ENCODE peak calls at places on chromosomes 3 and 15, in eight cellular contexts. A is GM23248; S is tibial nerve; L is cardiac muscle cell; W is uterus; N is CD8-positive, alpha-beta memory T cell; I is A549; O is IMR-90. E is an unnamed sample.

GRCh38 chr3:45088543-45088942 is 57.6 kb downstream of the CDCP1 start:
- DNase-seq in L (no peak), W (no peak), N (no peak), I (no peak), O (no peak), A (no peak), S (no peak), E (no peak)

GRCh38 chr3:195543642-195544536 is 764 bp upstream of the PPP1R2 start:
- DNase-seq in N (no peak), A (no peak), O (no peak), W (peak; percentile 38), L (peak; percentile 54), S (no peak), I (no peak), E (no peak)

GRCh38 chr15:63502843-63503738 is 1.3 kb upstream of the USP3 start:
- DNase-seq in L (peak; percentile 99), A (peak; percentile 89), N (peak; percentile 73), W (peak; percentile 86), I (peak; percentile 99), O (peak; percentile 87), S (peak; percentile 81), E (peak; percentile 91)

GRCh38 chr15:68636256-68636655 is 57.5 kb downstream of the CORO2B start:
- DNase-seq in S (no peak), O (no peak), L (no peak), A (no peak), I (no peak), N (no peak), W (no peak), E (no peak)

GRCh38 chr3:11445883-11446282 is 173.7 kb downstream of the ATG7 start:
- DNase-seq in W (peak; percentile 53), L (peak; percentile 47), O (peak; percentile 37), A (peak; percentile 19), S (no peak), I (no peak), N (no peak), E (no peak)

GRCh38 chr3:124243253-124243859 is 251.4 kb upstream of the ROPN1 start:
- DNase-seq in L (no peak), S (no peak), O (no peak), N (no peak), W (no peak), A (no peak), I (no peak), E (no peak)

GRCh38 chr3:47643092-47643491 is 64.4 kb upstream of the CSPG5 start:
- DNase-seq in A (no peak), L (no peak), S (no peak), N (no peak), O (no peak), W (no peak), I (no peak), E (no peak)

GRCh38 chr3:28575748-28576589 is 227.3 kb upstream of the AZI2 start:
- DNase-seq in L (peak; percentile 34), O (no peak), N (no peak), I (no peak), W (peak; percentile 15), A (peak; percentile 69), S (no peak), E (peak; percentile 49)

GRCh38 chr15:68420186-68420684 is 11.7 kb downstream of the ITGA11 start:
- DNase-seq in A (peak; percentile 56), L (no peak), S (no peak), W (peak; percentile 24), O (no peak), I (peak; percentile 50), N (no peak), E (no peak)

GRCh38 chr15:21269121-21269520 is 171.2 kb downstream of the POTEB3 start:
- DNase-seq in N (no peak), O (no peak), A (no peak), S (no peak), I (peak; percentile 4), W (no peak), L (no peak), E (peak; percentile 41)

GRCh38 chr3:5005367-5005766 is 26.1 kb downstream of the BHLHE40 start:
- DNase-seq in W (no peak), N (no peak), S (no peak), I (no peak), L (no peak), A (no peak), O (no peak), E (no peak)

GRCh38 chr3:21920431-21920830 is 169.4 kb upstream of the ZNF385D start:
- DNase-seq in N (no peak), S (no peak), L (peak; percentile 87), O (peak; percentile 94), A (peak; percentile 88), I (no peak), W (no peak), E (no peak)

GRCh38 chr3:66211779-66212178 is 9.0 kb upstream of the SLC25A26 start:
- DNase-seq in L (no peak), O (no peak), W (no peak), N (no peak), I (no peak), S (no peak), A (no peak), E (no peak)

GRCh38 chr3:97957617-97958311 is 14.5 kb downstream of the RIOX2 start:
- DNase-seq in L (peak; percentile 64), I (no peak), A (no peak), S (no peak), W (no peak), N (no peak), O (no peak), E (peak; percentile 21)

GRCh38 chr3:196080517-196080841 is 1.4 kb downstream of the TFRC start:
- DNase-seq in S (no peak), N (no peak), W (no peak), A (no peak), L (no peak), O (no peak), I (no peak), E (no peak)

GRCh38 chr3:124780767-124781485 is 50.7 kb downstream of the UMPS start:
- DNase-seq in I (no peak), S (peak; percentile 60), O (peak; percentile 58), L (peak; percentile 90), W (peak; percentile 74), A (peak; percentile 82), N (no peak), E (peak; percentile 90)

GRCh38 chr3:191944835-191945234 is 483.9 kb downstream of the PYDC2 start:
- DNase-seq in S (no peak), O (no peak), W (no peak), L (no peak), I (no peak), A (no peak), N (no peak), E (no peak)

GRCh38 chr3:24254649-24255048 is 240.0 kb downstream of the THRB start:
- DNase-seq in S (no peak), A (peak; percentile 81), N (no peak), I (no peak), O (peak; percentile 84), L (peak; percentile 73), W (no peak), E (no peak)

GRCh38 chr15:47588968-47589367 is 128.3 kb upstream of the SEMA6D start:
- DNase-seq in L (no peak), A (peak; percentile 3), I (no peak), W (no peak), S (no peak), O (no peak), N (no peak), E (no peak)

GRCh38 chr15:74995779-74996765 is 709 bp downstream of the SCAMP5 start:
- DNase-seq in W (no peak), I (no peak), O (no peak), S (no peak), N (no peak), L (peak; percentile 11), A (peak; percentile 15), E (peak; percentile 26)

GRCh38 chr15:74997161-74997942 is 2.0 kb downstream of the SCAMP5 start:
- DNase-seq in I (no peak), S (no peak), A (no peak), L (peak; percentile 25), W (no peak), O (no peak), N (no peak), E (no peak)

GRCh38 chr15:75002398-75002797 is 7.0 kb downstream of the SCAMP5 start:
- DNase-seq in S (no peak), I (no peak), W (no peak), O (no peak), A (no peak), N (no peak), L (no peak), E (no peak)

GRCh38 chr15:75007216-75007615 is 11.9 kb downstream of the SCAMP5 start:
- DNase-seq in O (no peak), S (no peak), L (no peak), A (no peak), I (no peak), N (no peak), W (no peak), E (no peak)

DNA sequence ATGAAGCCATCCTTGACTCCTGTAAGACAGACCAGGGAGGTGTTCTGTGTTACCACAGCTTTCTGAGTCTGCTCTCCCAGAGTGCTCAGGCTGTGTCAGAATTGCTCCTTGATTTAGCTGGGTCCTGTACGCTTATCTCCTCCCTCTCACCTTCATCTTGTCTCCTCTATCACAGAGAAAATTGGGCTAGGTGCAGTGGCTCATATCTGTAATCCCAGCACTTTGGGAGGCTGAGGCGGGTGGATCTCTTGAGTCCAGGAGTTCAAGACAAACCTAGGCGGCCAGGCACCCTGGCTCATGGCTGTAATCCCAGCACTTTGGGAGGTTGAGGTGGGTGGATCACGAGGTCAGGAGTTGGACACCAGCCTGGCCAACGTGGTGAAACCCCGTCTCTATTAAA is 5.9 kb downstream of the SCAMP5 start:
- DNase-seq in I (no peak), W (no peak), S (no peak), A (no peak), O (no peak), L (no peak), N (no peak), E (no peak)
- H3K4me3 ChIP-seq in I (no peak overlapping the region), W (no peak overlapping the region), S (no peak overlapping the region), A (no peak overlapping the region), O (no peak overlapping the region), L (no peak overlapping the region), N (no peak overlapping the region), E (no peak overlapping the region)

GRCh38 chr3:64037084-64037483 is 13.8 kb upstream of the PSMD6 start:
- DNase-seq in N (no peak), W (no peak), S (no peak), O (no peak), L (no peak), I (no peak), A (no peak), E (no peak)
- H3K4me1 ChIP-seq in N (no peaks in the 10 kb centered on the region), W (peaks cover 6% of the 10 kb centered on the region), S (peaks cover 2% of the 10 kb centered on the region), O (peaks cover 1% of the 10 kb centered on the region), L (peaks cover 12% of the 10 kb centered on the region), I (peaks cover 6% of the 10 kb centered on the region), A (peaks cover 3% of the 10 kb centered on the region), E (no peaks in the 10 kb centered on the region)

GRCh38 chr15:99568548-99569352 is 3.0 kb downstream of the MEF2A start:
- DNase-seq in O (peak; percentile 57), S (no peak), W (no peak), L (no peak), N (no peak), A (peak; percentile 76), I (no peak), E (no peak)
- H3K4me3 ChIP-seq in O (no peak overlapping the region), S (no peak overlapping the region), W (no peak overlapping the region), L (peak overlapping the region; percentile 84), N (no peak overlapping the region), A (peak overlapping the region; percentile 100), I (no peak overlapping the region), E (peak overlapping the region; percentile 75)

DNA sequence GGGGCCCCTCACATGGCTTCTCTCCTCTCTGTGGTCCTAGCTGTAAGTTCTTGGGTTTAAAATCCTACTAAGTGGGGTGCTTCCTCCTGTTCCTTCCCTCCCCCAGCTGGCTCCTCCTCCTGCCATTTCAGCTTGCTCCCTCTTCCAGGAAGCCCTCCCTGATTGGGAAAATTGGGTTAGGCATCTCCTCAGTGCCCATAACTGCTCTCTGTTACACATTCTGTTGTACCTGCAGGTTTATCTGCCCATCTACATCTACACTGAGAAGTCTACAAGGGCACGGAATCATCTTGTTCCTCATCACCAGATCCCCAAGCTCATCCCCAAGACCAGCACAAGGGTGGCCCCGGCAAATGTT is 4.0 kb downstream of the SEMA7A start:
- DNase-seq in W (no peak), N (no peak), O (no peak), I (no peak), A (no peak), L (no peak), S (no peak), E (no peak)
- H3K4me1 ChIP-seq in W (no peaks in the 10 kb centered on the region), N (peaks cover 15% of the 10 kb centered on the region), O (peaks cover 20% of the 10 kb centered on the region), I (peaks cover 10% of the 10 kb centered on the region), A (peaks cover 57% of the 10 kb centered on the region), L (peaks cover 17% of the 10 kb centered on the region), S (peaks cover 93% of the 10 kb centered on the region), E (peaks cover 4% of the 10 kb centered on the region)

E was measured in psoas muscle.